ENCODE peak calls at places on chromosomes 3 and 15, in four cellular contexts. P is cardiac septum; H is left colon; B is stimulated activated CD4-positive, alpha-beta T cell treated with anti-CD3 and anti-CD28 coated beads, TNF-alpha, amount 100 ng/mL, for 4 hours. G is an unnamed sample.

GRCh38 chr3:171049831-171050444 is 23.4 kb upstream of the SLC2A2 start:
- DNase-seq in B (peak), H (peak), P (no peak), G (peak)

GRCh38 chr3:94937980-94938379 is 875.1 kb downstream of the NSUN3 start:
- DNase-seq in H (no peak), B (no peak), P (no peak), G (no peak)

GRCh38 chr3:85433334-85433733 is 474.5 kb downstream of the CADM2 start:
- DNase-seq in P (no peak), H (no peak), B (no peak), G (no peak)

GRCh38 chr3:196631655-196632032 is 7.8 kb upstream of the NRROS start:
- DNase-seq in P (no peak), H (no peak), B (no peak), G (no peak)

GRCh38 chr3:167691366-167691765 is 37.6 kb upstream of the WDR49 start:
- DNase-seq in H (no peak), P (no peak), B (no peak), G (no peak)

GRCh38 chr3:18127181-18127863 is 297.8 kb downstream of the SATB1 start:
- DNase-seq in P (no peak), B (no peak), H (no peak), G (no peak)

GRCh38 chr15:44183363-44183762 is 11.7 kb downstream of the FRMD5 start:
- DNase-seq in P (no peak), H (no peak), B (no peak), G (no peak)

GRCh38 chr3:31668258-31668657 is 135.5 kb downstream of the STT3B start:
- DNase-seq in B (no peak), H (no peak), P (no peak), G (no peak)

GRCh38 chr3:159711560-159712333 is 276.9 kb upstream of the IL12A start:
- DNase-seq in P (peak), B (no peak), H (no peak), G (no peak)

GRCh38 chr15:36798366-36798765 is 218.9 kb downstream of the CDIN1 start:
- DNase-seq in P (no peak), H (no peak), B (no peak), G (no peak)

GRCh38 chr3:154122912-154123559 is 1.8 kb downstream of the ARHGEF26 start:
- DNase-seq in B (no peak), H (no peak), P (no peak), G (no peak)

GRCh38 chr3:48122504-48122903 is 65.7 kb downstream of the CDC25A start:
- DNase-seq in H (no peak), B (no peak), P (no peak), G (no peak)

GRCh38 chr3:21839181-21839580 is 88.2 kb upstream of the ZNF385D start:
- DNase-seq in H (no peak), P (no peak), B (no peak), G (no peak)

GRCh38 chr3:126956866-126957650 is 25.9 kb upstream of the PLXNA1 start:
- DNase-seq in H (no peak), P (no peak), B (no peak), G (no peak)

GRCh38 chr15:76439542-76439941 is 103.0 kb downstream of the ISL2 start:
- DNase-seq in B (no peak), P (no peak), H (no peak), G (no peak)

GRCh38 chr3:189780556-189781270 is 149.5 kb downstream of the TP63 start:
- DNase-seq in B (no peak), P (no peak), H (no peak), G (no peak)

GRCh38 chr15:89783111-89783860 is 7.2 kb downstream of the MESP2 start:
- DNase-seq in P (peak), H (no peak), B (no peak), G (no peak)

GRCh38 chr3:160919942-160920341 is 163.9 kb downstream of the PPM1L start:
- DNase-seq in B (no peak), P (no peak), H (no peak), G (no peak)

GRCh38 chr3:105821433-105821832 is 47.4 kb downstream of the CBLB start:
- DNase-seq in B (no peak), H (no peak), P (no peak), G (no peak)

GRCh38 chr3:181210275-181210674 is 220.7 kb upstream of the DNAJC19 start:
- DNase-seq in H (no peak), P (no peak), B (no peak), G (no peak)

GRCh38 chr3:178422406-178422805 is 113.8 kb upstream of the KCNMB2 start:
- DNase-seq in P (no peak), B (no peak), H (no peak), G (no peak)

GRCh38 chr3:151228291-151229125 is 25.5 kb upstream of the GPR171 start:
- DNase-seq in B (no peak), P (no peak), H (no peak), G (no peak)

GRCh38 chr3:117052356-117052755 is 342.8 kb downstream of the TUSC7 start:
- DNase-seq in P (no peak), H (no peak), B (no peak), G (no peak)

GRCh38 chr3:107668398-107668797 is 145.6 kb downstream of the BBX start:
- DNase-seq in P (no peak), H (no peak), B (no peak), G (no peak)

GRCh38 chr3:186570941-186571643 is 572 bp downstream of the DNAJB11 start:
- DNase-seq in H (peak), P (no peak), B (no peak), G (no peak)

GRCh38 chr15:100334015-100334414 is 7.8 kb downstream of the ADAMTS17 start:
- DNase-seq in B (no peak), P (no peak), H (no peak), G (peak)

GRCh38 chr3:158728851-158729250 is 3.4 kb downstream of the RARRES1 start:
- DNase-seq in B (no peak), H (no peak), P (no peak), G (no peak)

GRCh38 chr3:5428607-5429516 is 241.4 kb downstream of the EDEM1 start:
- DNase-seq in H (no peak), B (no peak), P (no peak), G (no peak)

GRCh38 chr15:68385671-68386586 is 46.0 kb downstream of the ITGA11 start:
- DNase-seq in B (no peak), P (peak), H (no peak), G (no peak)

GRCh38 chr3:27565201-27565827 is 81.1 kb upstream of the SLC4A7 start:
- DNase-seq in P (no peak), H (no peak), B (no peak), G (no peak)

GRCh38 chr15:82677720-82678323 is 30.7 kb upstream of the CPEB1 start:
- DNase-seq in P (no peak), H (no peak), B (no peak), G (no peak)

GRCh38 chr3:23580337-23580736 is 225.4 kb upstream of the UBE2E1 start:
- DNase-seq in P (no peak), H (no peak), B (no peak), G (no peak)

GRCh38 chr3:69161587-69162196 is 39.3 kb upstream of the LMOD3 start:
- DNase-seq in B (no peak), P (no peak), H (peak), G (no peak)

GRCh38 chr3:9183811-9184463 is 65.5 kb downstream of the SRGAP3 start:
- DNase-seq in B (no peak), H (no peak), P (no peak), G (no peak)

GRCh38 chr15:60061758-60062157 is 57.6 kb downstream of the FOXB1 start:
- DNase-seq in P (no peak), H (no peak), B (no peak), G (no peak)

GRCh38 chr3:159418571-159419526 is 569.8 kb upstream of the IL12A start:
- DNase-seq in P (no peak), H (no peak), B (no peak), G (no peak)

G was measured in NK-92 treated with Interleukin-12 subunit alpha and Interleukin-12 subunit beta, amount 100 ng/mL, for 24 hours.